ENCODE peak calls at places on chromosomes 11 and 22, in ten cellular contexts. X is AG04450, B is endothelial cell of umbilical vein, K is IMR-90, A is HFF-Myc, H is nephron progenitor cell, N is fibroblast of mammary gland, W is GM13977, L is osteocyte, R is astrocyte of the cerebellum. S is an unnamed sample.

GRCh38 chr11:17386331-17387084 is 2.0 kb downstream of the KCNJ11 start:
- DNase-seq in H (peak; percentile 70), L (no peak), B (peak; percentile 31), W (peak; percentile 66), K (peak; percentile 34), N (peak; percentile 42), R (no peak), X (no peak), A (no peak), S (peak; percentile 75)

GRCh38 chr22:31753005-31753633 is 700 bp upstream of the DEPDC5 start:
- DNase-seq in R (no peak), N (no peak), X (no peak), L (no peak), A (no peak), H (peak; percentile 80), K (no peak), B (no peak), W (peak; percentile 21), S (peak; percentile 26)

GRCh38 chr11:16280256-16280682 is 76.1 kb downstream of the SOX6 start:
- DNase-seq in K (no peak), R (no peak), N (peak; percentile 0), B (peak; percentile 55), A (no peak), L (no peak), X (no peak), H (no peak), W (no peak), S (no peak)

GRCh38 chr11:90803366-90803765 is 580.5 kb upstream of the CHORDC1 start:
- DNase-seq in K (no peak), R (peak; percentile 0), H (no peak), B (no peak), L (no peak), A (no peak), W (no peak), N (no peak), X (no peak), S (no peak)

GRCh38 chr11:119370486-119371046 is 10.9 kb downstream of the USP2 start:
- DNase-seq in L (no peak), A (no peak), H (peak; percentile 41), K (no peak), B (no peak), W (no peak), N (no peak), X (no peak), R (no peak), S (no peak)

GRCh38 chr22:23183107-23183698 is 2.9 kb downstream of the BCR start:
- DNase-seq in L (no peak), R (peak; percentile 36), H (peak; percentile 71), A (no peak), B (peak; percentile 79), X (no peak), N (peak; percentile 45), K (peak; percentile 66), W (no peak), S (no peak)

GRCh38 chr11:134261626-134262488 is 8.5 kb downstream of the ACAD8 start:
- DNase-seq in A (no peak), N (peak; percentile 25), R (peak; percentile 38), H (peak; percentile 35), X (no peak), B (peak; percentile 19), L (no peak), W (peak; percentile 55), K (no peak), S (peak; percentile 66)

GRCh38 chr11:102316505-102316904 is 779 bp upstream of the BIRC3 start:
- DNase-seq in X (no peak), W (no peak), K (no peak), B (no peak), N (no peak), A (no peak), L (no peak), R (no peak), H (no peak), S (no peak)

GRCh38 chr11:111438168-111438567 is 59.1 kb upstream of the POU2AF1 start:
- DNase-seq in R (no peak), L (no peak), H (no peak), K (no peak), A (no peak), N (no peak), W (no peak), B (no peak), X (no peak), S (no peak)

GRCh38 chr22:40469181-40469580 is 98.8 kb downstream of the SGSM3 start:
- DNase-seq in B (no peak), X (no peak), A (no peak), W (no peak), R (no peak), L (no peak), K (no peak), N (no peak), H (no peak), S (no peak)

GRCh38 chr11:114774599-114775365 is 96.5 kb downstream of the NXPE2 start:
- DNase-seq in N (no peak), R (peak; percentile 43), H (peak; percentile 76), K (peak; percentile 46), A (no peak), W (peak; percentile 63), L (no peak), X (peak; percentile 11), B (peak; percentile 49), S (peak; percentile 43)

GRCh38 chr11:2298795-2299747 is 2.6 kb downstream of the C11orf21 start:
- DNase-seq in N (no peak), H (peak; percentile 47), K (no peak), W (peak; percentile 57), A (no peak), X (no peak), B (no peak), L (peak; percentile 75), R (no peak), S (peak; percentile 66)

GRCh38 chr11:101862410-101863233 is 52.2 kb upstream of the CEP126 start:
- DNase-seq in W (no peak), R (peak; percentile 47), A (peak; percentile 44), B (peak; percentile 71), L (no peak), X (no peak), H (peak; percentile 6), N (peak; percentile 83), K (peak; percentile 79), S (no peak)

GRCh38 chr11:1876361-1877063 is 15.2 kb downstream of the PRR33 start:
- DNase-seq in N (peak; percentile 86), B (no peak), H (peak; percentile 63), R (no peak), A (no peak), K (no peak), L (no peak), X (no peak), W (no peak), S (no peak)

GRCh38 chr22:45134313-45134712 is 29.4 kb upstream of the NUP50 start:
- DNase-seq in N (no peak), K (no peak), B (no peak), X (no peak), W (no peak), H (no peak), L (no peak), A (no peak), R (no peak), S (no peak)

GRCh38 chr11:77101043-77101537 is 1.6 kb upstream of the OMP start:
- DNase-seq in H (no peak), R (no peak), N (peak; percentile 55), K (peak; percentile 30), A (no peak), B (peak; percentile 30), L (no peak), X (no peak), W (peak; percentile 72), S (peak; percentile 62)
- TF ChIP-seq CTCF in H (peak; percentile 34), R (peak; percentile 60), N (peak; percentile 72), K (peak; percentile 55), A (peak; percentile 66), B (peak; percentile 67), L (peak; percentile 54), X (peak; percentile 58), W (peak; percentile 43), S (no peak)

GRCh38 chr22:29799217-29799680 is 32.1 kb downstream of the UQCR10 start:
- DNase-seq in K (peak; percentile 94), L (no peak), X (peak; percentile 86), N (peak; percentile 95), R (peak; percentile 55), H (no peak), W (no peak), A (peak; percentile 70), B (peak; percentile 88), S (no peak)
- TF ChIP-seq CTCF in K (peak; percentile 19), L (no peak), X (no peak), N (no peak), R (no peak), H (no peak), W (no peak), A (no peak), B (no peak), S (no peak)

GRCh38 chr11:11624206-11624605 is 2.4 kb upstream of the GALNT18 start:
- DNase-seq in H (no peak), B (no peak), R (no peak), W (no peak), K (no peak), N (no peak), L (no peak), A (no peak), X (no peak), S (no peak)

GRCh38 chr11:11620251-11620965 is 1.4 kb downstream of the GALNT18 start:
- DNase-seq in X (no peak), A (no peak), L (no peak), K (peak; percentile 12), W (peak; percentile 20), H (peak; percentile 66), B (no peak), R (no peak), N (peak; percentile 24), S (peak; percentile 57)

GRCh38 chr11:11622772-11623531 is 1.1 kb upstream of the GALNT18 start:
- DNase-seq in L (no peak), A (no peak), B (no peak), R (no peak), H (no peak), X (no peak), W (no peak), N (no peak), K (no peak), S (no peak)

GRCh38 chr11:11620966-11621880 is 582 bp downstream of the GALNT18 start:
- DNase-seq in K (peak; percentile 44), L (no peak), W (peak; percentile 42), H (peak; percentile 36), N (peak; percentile 26), A (no peak), B (peak; percentile 5), X (no peak), R (no peak), S (peak; percentile 60)

GRCh38 chr11:11621881-11622706 is at the start of gene GALNT18:
- DNase-seq in L (peak; percentile 98), R (peak; percentile 74), W (peak; percentile 99), B (peak; percentile 88), K (peak; percentile 90), H (peak; percentile 94), A (peak; percentile 56), N (peak; percentile 86), X (peak; percentile 80), S (peak; percentile 99)
- TF ChIP-seq CTCF in L (peak; percentile 65), R (peak; percentile 42), W (peak; percentile 26), B (peak; percentile 13), K (peak; percentile 50), H (peak; percentile 12), A (peak; percentile 37), N (no peak), X (peak; percentile 41), S (peak; percentile 23)

GRCh38 chr11:66283461-66284105 is 5.4 kb downstream of the YIF1A start:
- DNase-seq in R (no peak), X (no peak), B (no peak), H (no peak), N (no peak), W (no peak), A (no peak), K (no peak), L (no peak), S (no peak)
- TF ChIP-seq CTCF in R (no peak), X (no peak), B (no peak), H (no peak), N (no peak), W (no peak), A (no peak), K (no peak), L (no peak), S (no peak)